ENCODE peak calls at places on chromosomes 11 and 22, in nine cellular contexts. D is AG04450, E is psoas muscle, U is A549, T is endothelial cell, B is substantia nigra, S is OCI-M1, I is NCI-H345, K is skeletal muscle cell. H is an unnamed sample.

GRCh38 chr11:45444796-45445195 is 158.7 kb upstream of the SYT13 start:
- DNase-seq in S (no peak), K (no peak), B (no peak), E (no peak), T (no peak), D (no peak), I (no peak), U (peak; percentile 11), H (no peak)

GRCh38 chr11:123434262-123434661 is 4.2 kb downstream of the GRAMD1B start:
- DNase-seq in U (peak; percentile 31), D (no peak), E (no peak), B (no peak), T (peak; percentile 31), K (no peak), I (no peak), S (peak; percentile 65), H (no peak)

GRCh38 chr22:44567846-44568493 is 69.9 kb upstream of the RTL6 start:
- DNase-seq in I (no peak), D (no peak), U (no peak), B (no peak), T (peak; percentile 19), S (peak; percentile 45), E (peak; percentile 55), K (no peak), H (peak; percentile 43)

GRCh38 chr11:61281581-61282250 is 13.4 kb downstream of the VWCE start:
- DNase-seq in I (no peak), U (peak; percentile 65), E (peak; percentile 64), T (peak; percentile 82), S (peak; percentile 23), D (no peak), B (no peak), K (no peak), H (peak; percentile 22)

GRCh38 chr11:27703453-27703852 is 3.2 kb upstream of the BDNF start:
- DNase-seq in D (no peak), E (no peak), U (no peak), K (peak; percentile 49), B (no peak), T (no peak), I (no peak), S (no peak), H (peak; percentile 82)

GRCh38 chr11:13289081-13289480 is 11.5 kb downstream of the BMAL1 start:
- DNase-seq in D (no peak), S (peak; percentile 4), I (no peak), U (peak; percentile 28), B (no peak), E (no peak), T (peak; percentile 25), K (no peak), H (peak; percentile 38)

GRCh38 chr22:29148036-29148435 is 57.7 kb upstream of the EMID1 start:
- DNase-seq in B (no peak), I (no peak), S (no peak), T (no peak), D (no peak), K (no peak), E (peak; percentile 36), U (no peak), H (no peak)

GRCh38 chr11:61609000-61609969 is 28.4 kb upstream of the SYT7 start:
- DNase-seq in I (no peak), D (no peak), U (no peak), K (no peak), S (no peak), B (no peak), E (no peak), T (no peak), H (no peak)

GRCh38 chr11:73404048-73404447 is 27.8 kb downstream of the RELT start:
- DNase-seq in K (no peak), T (peak; percentile 72), S (peak; percentile 98), D (no peak), U (peak; percentile 59), I (peak; percentile 4), E (peak; percentile 81), B (peak; percentile 50), H (peak; percentile 72)

GRCh38 chr22:48499456-48500425 is 1327.9 kb downstream of the BRD1 start:
- DNase-seq in I (no peak), U (no peak), B (no peak), K (no peak), T (no peak), D (no peak), E (peak; percentile 7), S (no peak), H (no peak)

GRCh38 chr11:14854057-14854456 is 38.0 kb downstream of the CYP2R1 start:
- DNase-seq in K (no peak), D (no peak), S (no peak), I (no peak), E (no peak), U (no peak), T (no peak), B (no peak), H (no peak)

GRCh38 chr11:94895451-94895850 is 77.9 kb downstream of the CWC15 start:
- DNase-seq in U (no peak), I (no peak), E (no peak), D (no peak), K (peak; percentile 65), B (no peak), T (no peak), S (no peak), H (peak; percentile 79)

GRCh38 chr11:67300756-67301312 is 2.5 kb upstream of the SSH3 start:
- DNase-seq in E (peak; percentile 48), I (no peak), K (no peak), B (no peak), U (no peak), T (no peak), S (no peak), D (no peak), H (no peak)

GRCh38 chr11:88188251-88189030 is 13.2 kb upstream of the RAB38 start:
- DNase-seq in T (no peak), E (no peak), I (no peak), U (no peak), K (no peak), S (peak; percentile 82), B (no peak), D (no peak), H (peak; percentile 59)

GRCh38 chr11:114773541-114774338 is 95.4 kb downstream of the NXPE2 start:
- DNase-seq in B (no peak), K (no peak), I (no peak), D (no peak), S (no peak), U (no peak), E (no peak), T (no peak), H (no peak)

GRCh38 chr22:49658902-49659280 is 168.8 kb downstream of the BRD1 start:
- DNase-seq in T (no peak), D (no peak), U (no peak), K (no peak), B (no peak), I (no peak), S (no peak), E (no peak), H (no peak)

GRCh38 chr11:67275606-67276409 is 9.5 kb downstream of the GRK2 start:
- DNase-seq in S (no peak), U (no peak), I (no peak), T (no peak), E (peak; percentile 41), D (no peak), B (no peak), K (no peak), H (no peak)

GRCh38 chr22:43047605-43048004 is 32.7 kb upstream of the PACSIN2 start:
- DNase-seq in S (no peak), T (no peak), D (no peak), U (no peak), B (no peak), E (no peak), I (no peak), K (no peak), H (no peak)

GRCh38 chr22:46576556-46577351 is 39.3 kb upstream of the CELSR1 start:
- DNase-seq in S (peak; percentile 43), B (peak; percentile 46), E (peak; percentile 80), U (peak; percentile 23), T (peak; percentile 50), K (no peak), I (peak; percentile 45), D (no peak), H (peak; percentile 32)

GRCh38 chr22:19666663-19667593 is 47.4 kb upstream of the SEPTIN5 start:
- DNase-seq in S (no peak), E (no peak), K (peak; percentile 45), D (peak; percentile 27), U (no peak), I (no peak), B (no peak), T (no peak), H (no peak)

GRCh38 chr22:23773247-23774113 is 831 bp downstream of the MMP11 start:
- DNase-seq in T (no peak), U (no peak), K (no peak), D (no peak), E (no peak), S (no peak), B (no peak), I (peak; percentile 66), H (no peak)

GRCh38 chr22:22752556-22753477 is 108.4 kb downstream of the GGTLC2 start:
- DNase-seq in U (no peak), K (peak; percentile 77), S (peak; percentile 11), I (no peak), E (no peak), B (no peak), T (no peak), D (peak; percentile 6), H (peak; percentile 8)

GRCh38 chr11:70399681-70400112 is 1.4 kb downstream of the CTTN start:
- DNase-seq in T (peak; percentile 25), E (peak; percentile 91), B (no peak), D (peak; percentile 86), S (peak; percentile 56), I (no peak), U (peak; percentile 94), K (peak; percentile 84), H (peak; percentile 98)

GRCh38 chr22:25111579-25112517 is 87.8 kb upstream of the CRYBB3 start:
- DNase-seq in I (no peak), U (no peak), E (peak; percentile 68), D (no peak), K (no peak), B (no peak), T (peak; percentile 28), S (peak; percentile 67), H (peak; percentile 23)

GRCh38 chr11:18285841-18286240 is 19.8 kb downstream of the SAA1 start:
- DNase-seq in B (no peak), S (no peak), K (no peak), I (no peak), E (no peak), U (no peak), D (no peak), T (no peak), H (no peak)

GRCh38 chr22:50522806-50523438 is 2.5 kb downstream of the SCO2 start:
- DNase-seq in I (no peak), E (no peak), B (no peak), D (no peak), S (no peak), T (no peak), K (no peak), U (no peak), H (no peak)

GRCh38 chr22:45341503-45341902 is 31.8 kb downstream of the FAM118A start:
- DNase-seq in K (no peak), U (no peak), D (no peak), T (no peak), I (no peak), B (no peak), E (no peak), S (peak; percentile 52), H (no peak)

GRCh38 chr11:25562417-25562816 is 769.5 kb upstream of the ANO3 start:
- DNase-seq in I (peak; percentile 15), S (no peak), T (no peak), U (no peak), B (no peak), E (no peak), D (no peak), K (no peak), H (no peak)

GRCh38 chr11:122668562-122669090 is 13.1 kb downstream of the UBASH3B start:
- DNase-seq in I (peak; percentile 71), B (no peak), U (peak; percentile 35), E (no peak), S (no peak), K (no peak), D (peak; percentile 66), T (no peak), H (peak; percentile 96)

GRCh38 chr11:17389957-17390649 is 1.6 kb upstream of the KCNJ11 start:
- DNase-seq in T (no peak), B (no peak), D (no peak), I (no peak), S (no peak), U (no peak), E (no peak), K (no peak), H (no peak)

GRCh38 chr11:21928834-21929233 is 264.1 kb upstream of the ANO5 start:
- DNase-seq in B (no peak), S (no peak), U (no peak), K (no peak), I (no peak), T (no peak), D (no peak), E (no peak), H (no peak)

H was measured in mesenchymal stem cell.